ENCODE peak calls at places on chromosomes 3 and 15, in five cellular contexts. B is Right ventricle myocardium superior; H is activated CD4-positive, alpha-beta T cell treated with anti-CD3 and anti-CD28 coated beads for 24 hours; Y is amniotic epithelial cell; M is substantia nigra. R is an unnamed sample.

GRCh38 chr3:132399054-132399929 is 18.0 kb upstream of the DNAJC13 start:
- DNase-seq in B (no peak), H (no peak), Y (peak), M (no peak), R (peak)

GRCh38 chr3:180324791-180325190 is 277.2 kb upstream of the TTC14 start:
- DNase-seq in B (peak), H (no peak), Y (no peak), M (no peak), R (no peak)

GRCh38 chr3:126352476-126353454 is 4.4 kb downstream of the KLF15 start:
- DNase-seq in B (peak), H (no peak), Y (peak), M (no peak), R (peak)

GRCh38 chr3:87575538-87575937 is 299.2 kb upstream of the POU1F1 start:
- DNase-seq in B (no peak), H (no peak), Y (no peak), M (no peak), R (no peak)

GRCh38 chr15:73388256-73388781 is 19.6 kb upstream of the HCN4 start:
- DNase-seq in B (no peak), H (no peak), Y (peak), M (no peak), R (peak)

GRCh38 chr3:188954590-188955208 is 217.1 kb upstream of the TPRG1 start:
- DNase-seq in B (peak), H (peak), Y (peak), M (peak), R (peak)

GRCh38 chr3:188721990-188722389 is 449.8 kb upstream of the TPRG1 start:
- DNase-seq in B (no peak), H (no peak), Y (no peak), M (no peak), R (peak)

GRCh38 chr3:6262035-6262434 is 598.9 kb upstream of the GRM7 start:
- DNase-seq in B (no peak), H (no peak), Y (no peak), M (no peak), R (no peak)

GRCh38 chr3:130250982-130251381 is 94.5 kb upstream of the COL6A5 start:
- DNase-seq in B (no peak), H (no peak), Y (no peak), M (no peak), R (no peak)

GRCh38 chr15:45522931-45523331 is 376 bp upstream of the SLC30A4 start:
- DNase-seq in B (no peak), H (no peak), Y (peak), M (no peak), R (peak)

GRCh38 chr15:40968290-40969085 is 15.2 kb downstream of the CHAC1 start:
- DNase-seq in B (no peak), H (no peak), Y (no peak), M (no peak), R (no peak)

GRCh38 chr3:12353796-12354505 is 65.1 kb downstream of the PPARG start:
- DNase-seq in B (no peak), H (no peak), Y (peak), M (no peak), R (peak)

GRCh38 chr3:7322957-7323679 is 462.2 kb downstream of the GRM7 start:
- DNase-seq in B (no peak), H (no peak), Y (no peak), M (no peak), R (peak)

GRCh38 chr3:131216801-131217200 is 164.8 kb upstream of the NUDT16 start:
- DNase-seq in B (no peak), H (no peak), Y (peak), M (no peak), R (peak)

GRCh38 chr3:57094606-57095005 is 34.1 kb downstream of the SPATA12 start:
- DNase-seq in B (no peak), H (no peak), Y (no peak), M (no peak), R (peak)

GRCh38 chr3:28835751-28836150 is 445.1 kb upstream of the RBMS3 start:
- DNase-seq in B (peak), H (no peak), Y (no peak), M (no peak), R (no peak)

GRCh38 chr3:115975353-115975752 is 352.0 kb downstream of the GAP43 start:
- DNase-seq in B (no peak), H (no peak), Y (peak), M (no peak), R (peak)

GRCh38 chr3:51389423-51390183 is 1.5 kb upstream of the RBM15B start:
- DNase-seq in B (peak), H (no peak), Y (peak), M (no peak), R (peak)

GRCh38 chr3:10376353-10376752 is 55.4 kb upstream of the SEC13 start:
- DNase-seq in B (no peak), H (no peak), Y (no peak), M (no peak), R (no peak)

GRCh38 chr3:111980716-111981456 is 2.1 kb downstream of the ABHD10 start:
- DNase-seq in B (no peak), H (no peak), Y (no peak), M (no peak), R (no peak)

GRCh38 chr3:49339947-49340800 is at the start of gene USP4:
- DNase-seq in B (peak), H (peak), Y (peak), M (peak), R (peak)

GRCh38 chr3:173911446-173911845 is 513.9 kb downstream of the NLGN1 start:
- DNase-seq in B (no peak), H (no peak), Y (peak), M (no peak), R (no peak)

GRCh38 chr3:67094769-67095168 is 96.7 kb downstream of the KBTBD8 start:
- DNase-seq in B (no peak), H (no peak), Y (peak), M (no peak), R (peak)

GRCh38 chr3:86837871-86838270 is 153.1 kb downstream of the VGLL3 start:
- DNase-seq in B (no peak), H (no peak), Y (peak), M (no peak), R (no peak)

GRCh38 chr3:45462522-45463262 is 74.3 kb downstream of the LARS2 start:
- DNase-seq in B (no peak), H (peak), Y (peak), M (no peak), R (no peak)